ENCODE peak calls at places on chromosomes 7 and 10, in nine cellular contexts. I, L, O, V, K, D, Y, Z and E are unnamed samples.

GRCh38 chr10:80196270-80196949 is 8.9 kb downstream of the ANXA11 start:
- DNase-seq in I (no peak), L (no peak), O (no peak), V (no peak), K (no peak), D (no peak), Y (peak), Z (peak), E (peak)

GRCh38 chr7:135862586-135863361 is 114.2 kb upstream of the FAM180A start:
- DNase-seq in I (no peak), L (no peak), O (no peak), V (no peak), K (no peak), D (no peak), Y (no peak), Z (no peak), E (no peak)

GRCh38 chr7:134014935-134015334 is 112.2 kb upstream of the LRGUK start:
- DNase-seq in I (no peak), L (no peak), O (no peak), V (no peak), K (no peak), D (no peak), Y (no peak), Z (no peak), E (no peak)

GRCh38 chr7:44767912-44768662 is 19.4 kb downstream of the ZMIZ2 start:
- DNase-seq in I (no peak), L (peak), O (peak), V (no peak), K (peak), D (peak), Y (peak), Z (no peak), E (no peak)

GRCh38 chr10:3237530-3237929 is 64.9 kb upstream of the PITRM1 start:
- DNase-seq in I (no peak), L (peak), O (no peak), V (no peak), K (no peak), D (no peak), Y (no peak), Z (no peak), E (no peak)

GRCh38 chr10:98589691-98590090 is 143.0 kb upstream of the HPS1 start:
- DNase-seq in I (no peak), L (no peak), O (no peak), V (no peak), K (no peak), D (no peak), Y (no peak), Z (no peak), E (no peak)

GRCh38 chr10:7833210-7833609 is 14.9 kb downstream of the TAF3 start:
- DNase-seq in I (no peak), L (no peak), O (no peak), V (no peak), K (no peak), D (no peak), Y (no peak), Z (no peak), E (no peak)

GRCh38 chr10:131553121-131553520 is 241.6 kb upstream of the TCERG1L start:
- DNase-seq in I (no peak), L (no peak), O (no peak), V (no peak), K (no peak), D (no peak), Y (no peak), Z (no peak), E (no peak)

GRCh38 chr10:112783653-112784426 is 166.2 kb upstream of the TCF7L2 start:
- DNase-seq in I (no peak), L (no peak), O (no peak), V (peak), K (no peak), D (no peak), Y (no peak), Z (no peak), E (no peak)

GRCh38 chr10:115727114-115727513 is 545.9 kb downstream of the GFRA1 start:
- DNase-seq in I (no peak), L (no peak), O (no peak), V (no peak), K (no peak), D (peak), Y (no peak), Z (no peak), E (no peak)

GRCh38 chr10:5234106-5234877 is 37.7 kb downstream of the AKR1C4 start:
- DNase-seq in I (peak), L (no peak), O (no peak), V (no peak), K (no peak), D (no peak), Y (peak), Z (peak), E (peak)

GRCh38 chr10:100528885-100529472 is 692 bp downstream of the NDUFB8 start:
- DNase-seq in I (peak), L (peak), O (no peak), V (no peak), K (no peak), D (no peak), Y (no peak), Z (no peak), E (no peak)

GRCh38 chr10:44180321-44181154 is 204.4 kb downstream of the CXCL12 start:
- DNase-seq in I (no peak), L (peak), O (no peak), V (peak), K (peak), D (no peak), Y (no peak), Z (no peak), E (no peak)

GRCh38 chr7:30787476-30787875 is 16.3 kb downstream of the MINDY4 start:
- DNase-seq in I (no peak), L (no peak), O (no peak), V (no peak), K (no peak), D (no peak), Y (no peak), Z (no peak), E (no peak)

GRCh38 chr7:80488851-80489370 is 23.0 kb downstream of the GNAT3 start:
- DNase-seq in I (no peak), L (no peak), O (no peak), V (no peak), K (no peak), D (no peak), Y (no peak), Z (no peak), E (no peak)

GRCh38 chr10:44947356-44948152 is 12.0 kb upstream of the RASSF4 start:
- DNase-seq in I (no peak), L (peak), O (peak), V (no peak), K (no peak), D (no peak), Y (no peak), Z (no peak), E (no peak)

GRCh38 chr7:29285451-29285807 is 90.9 kb downstream of the CHN2 start:
- DNase-seq in I (peak), L (no peak), O (no peak), V (no peak), K (no peak), D (no peak), Y (no peak), Z (peak), E (no peak)

GRCh38 chr10:42684517-42684916 is 46.1 kb upstream of the ZNF33B start:
- DNase-seq in I (no peak), L (no peak), O (no peak), V (no peak), K (no peak), D (no peak), Y (no peak), Z (no peak), E (no peak)

GRCh38 chr10:78231930-78232329 is 198.3 kb downstream of the RPS24 start:
- DNase-seq in I (no peak), L (no peak), O (peak), V (no peak), K (no peak), D (no peak), Y (no peak), Z (peak), E (no peak)

GRCh38 chr10:87093461-87094372 is 926 bp downstream of the GLUD1 start:
- DNase-seq in I (peak), L (peak), O (peak), V (no peak), K (peak), D (peak), Y (peak), Z (peak), E (peak)

GRCh38 chr7:80608292-80608691 is 30.1 kb upstream of the CD36 start:
- DNase-seq in I (no peak), L (no peak), O (no peak), V (no peak), K (no peak), D (no peak), Y (no peak), Z (no peak), E (no peak)

GRCh38 chr7:48090095-48090805 is 1.2 kb downstream of the UPP1 start:
- DNase-seq in I (no peak), L (peak), O (no peak), V (peak), K (no peak), D (no peak), Y (no peak), Z (no peak), E (peak)

GRCh38 chr10:84511106-84511505 is 182.7 kb downstream of the CCSER2 start:
- DNase-seq in I (no peak), L (no peak), O (no peak), V (no peak), K (no peak), D (no peak), Y (no peak), Z (no peak), E (no peak)

GRCh38 chr10:84511709-84512108 is 183.3 kb downstream of the CCSER2 start:
- DNase-seq in I (no peak), L (no peak), O (no peak), V (no peak), K (no peak), D (peak), Y (no peak), Z (no peak), E (no peak)

DNA sequence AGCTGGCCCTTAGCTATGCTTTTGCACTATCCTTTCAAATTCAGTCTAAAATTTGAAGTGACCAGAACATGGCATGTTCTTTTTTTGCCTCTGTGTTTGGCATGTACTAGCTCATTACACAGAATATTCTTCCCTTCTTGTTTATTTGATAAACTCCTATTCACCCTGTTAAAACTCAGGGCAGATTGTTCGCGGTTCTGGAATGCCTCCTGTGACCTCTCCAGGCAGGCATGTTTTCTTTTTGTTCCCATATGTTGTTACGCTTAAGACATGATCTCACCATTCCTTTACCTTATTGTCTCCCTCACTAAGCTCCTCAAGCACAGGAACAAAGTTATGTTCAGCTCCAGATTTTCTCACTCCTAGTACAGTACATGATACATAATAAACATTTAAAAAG is 181.7 kb downstream of the CCSER2 start:
- DNase-seq in I (no peak), L (no peak), O (no peak), V (no peak), K (no peak), D (no peak), Y (no peak), Z (no peak), E (no peak)
- TF ChIP-seq EP300 in I (no peak), L (no peak), O (no peak), V (no peak), K (no peak), D (no peak), Y (no peak), Z (no peak), E (no peak)

GRCh38 chr10:92244796-92245195 is 46.1 kb downstream of the CPEB3 start:
- DNase-seq in I (no peak), L (no peak), O (no peak), V (no peak), K (no peak), D (no peak), Y (no peak), Z (no peak), E (no peak)

GRCh38 chr10:92242380-92242779 is 48.5 kb downstream of the CPEB3 start:
- DNase-seq in I (no peak), L (no peak), O (no peak), V (no peak), K (no peak), D (no peak), Y (no peak), Z (no peak), E (no peak)

GRCh38 chr10:92241158-92241500 is 49.7 kb downstream of the CPEB3 start:
- DNase-seq in I (no peak), L (no peak), O (no peak), V (no peak), K (no peak), D (peak), Y (no peak), Z (peak), E (peak)

GRCh38 chr10:92241501-92241900 is 49.4 kb downstream of the CPEB3 start:
- DNase-seq in I (no peak), L (no peak), O (no peak), V (no peak), K (no peak), D (no peak), Y (no peak), Z (no peak), E (no peak)

GRCh38 chr10:92242910-92243671 is 47.8 kb downstream of the CPEB3 start:
- DNase-seq in I (no peak), L (peak), O (peak), V (no peak), K (no peak), D (peak), Y (peak), Z (peak), E (peak)
- TF ChIP-seq EP300 in I (no peak), L (no peak), O (no peak), V (no peak), K (peak), D (no peak), Y (no peak), Z (no peak), E (no peak)

DNA sequence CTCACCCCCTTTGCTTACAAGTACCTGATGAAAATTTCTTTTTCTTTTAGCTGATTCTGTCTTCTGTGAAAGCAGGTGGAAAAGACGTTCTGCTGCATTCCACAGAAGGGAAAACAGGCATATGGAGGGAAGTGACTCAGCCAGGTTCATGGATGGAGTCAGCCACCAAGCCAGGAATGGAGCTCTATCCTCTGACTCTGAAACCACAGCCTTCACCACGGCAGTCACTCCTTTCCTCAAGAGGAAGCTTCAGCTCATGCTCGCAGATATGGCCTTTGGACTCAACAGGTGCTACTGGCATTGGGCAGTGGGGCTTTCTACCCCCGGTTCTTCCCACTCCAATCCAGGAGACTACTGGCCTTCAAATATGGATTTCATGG is 11.5 kb upstream of the PLAU start:
- DNase-seq in I (no peak), L (no peak), O (no peak), V (no peak), K (no peak), D (no peak), Y (no peak), Z (no peak), E (no peak)
- TF ChIP-seq EP300 in I (no peak), L (no peak), O (no peak), V (no peak), K (no peak), D (peak), Y (no peak), Z (no peak), E (no peak)

GRCh38 chr7:141949068-141949467 is 2.3 kb upstream of the CLEC5A start:
- DNase-seq in I (no peak), L (no peak), O (no peak), V (no peak), K (no peak), D (no peak), Y (no peak), Z (no peak), E (no peak)

GRCh38 chr7:141946874-141947273 is at the start of gene CLEC5A:
- DNase-seq in I (no peak), L (no peak), O (no peak), V (no peak), K (no peak), D (no peak), Y (no peak), Z (no peak), E (no peak)

GRCh38 chr7:141941075-141941474 is 5.7 kb downstream of the CLEC5A start:
- DNase-seq in I (no peak), L (no peak), O (no peak), V (no peak), K (no peak), D (no peak), Y (no peak), Z (no peak), E (no peak)

GRCh38 chr7:141944811-141945210 is 2.0 kb downstream of the CLEC5A start:
- DNase-seq in I (no peak), L (no peak), O (no peak), V (no peak), K (no peak), D (no peak), Y (no peak), Z (no peak), E (no peak)

DNA sequence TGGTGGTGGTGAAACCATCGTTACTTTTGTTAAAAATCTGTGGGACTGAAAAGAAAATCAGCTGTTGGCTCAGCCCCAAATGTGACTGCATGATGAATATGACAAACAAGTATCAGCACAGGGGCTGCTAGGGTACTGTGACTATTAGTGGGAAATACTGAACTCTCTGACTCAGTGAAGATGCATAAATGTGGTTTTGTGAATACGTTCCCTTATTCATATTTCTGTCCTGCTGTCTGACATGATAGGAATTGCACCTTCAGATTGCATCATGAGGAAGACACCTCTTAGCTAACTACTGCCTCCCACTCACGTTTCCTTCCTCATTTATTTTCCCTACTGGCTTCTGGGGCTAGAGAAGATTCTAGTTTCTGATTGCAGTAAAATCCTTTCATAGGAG is 1.4 kb downstream of the CLEC5A start:
- DNase-seq in I (no peak), L (no peak), O (no peak), V (no peak), K (no peak), D (no peak), Y (no peak), Z (no peak), E (no peak)
- TF ChIP-seq EP300 in I (no peak), L (no peak), O (no peak), V (no peak), K (peak), D (no peak), Y (no peak), Z (no peak), E (peak)